ENCODE peak calls at places on chromosomes 16 and 17, in ten cellular contexts. R is brain microvascular endothelial cell; T is uterus; X is H9; W is esophagus muscularis mucosa; B is prostate gland; F is dermis blood vessel endothelial cell; P is skeletal muscle cell; J is RPMI7951; I is stimulated activated naive CD4-positive, alpha-beta T cell. U is an unnamed sample.

GRCh38 chr16:28029387-28030002 is 34.0 kb downstream of the GSG1L start:
- DNase-seq in B (no peak), J (no peak), R (no peak), X (no peak), W (no peak), I (no peak), P (no peak), T (no peak), F (no peak), U (no peak)

GRCh38 chr16:27475561-27475960 is 73.6 kb downstream of the IL21R start:
- DNase-seq in I (no peak), J (peak), P (peak), R (peak), F (peak), W (no peak), B (no peak), T (no peak), X (no peak), U (no peak)

GRCh38 chr17:75105269-75106080 is 4.3 kb upstream of the ARMC7 start:
- DNase-seq in R (peak), T (no peak), F (peak), X (peak), W (no peak), B (peak), J (no peak), P (no peak), I (peak), U (no peak)

GRCh38 chr17:36941265-36942021 is 4.2 kb downstream of the LHX1 start:
- DNase-seq in W (no peak), P (no peak), T (no peak), R (no peak), B (no peak), J (no peak), F (no peak), X (peak), I (no peak), U (no peak)

GRCh38 chr16:89994389-89994720 is 24.9 kb downstream of the DBNDD1 start:
- DNase-seq in P (no peak), J (no peak), I (no peak), B (no peak), W (no peak), R (no peak), T (no peak), X (no peak), F (no peak), U (no peak)

GRCh38 chr17:58606934-58607333 is 84.9 kb downstream of the TEX14 start:
- DNase-seq in P (no peak), B (no peak), I (no peak), T (no peak), X (no peak), F (no peak), W (no peak), J (no peak), R (no peak), U (no peak)

GRCh38 chr17:19278729-19279128 is 41.6 kb downstream of the EPN2 start:
- DNase-seq in P (no peak), B (no peak), T (no peak), J (no peak), I (no peak), X (no peak), R (no peak), W (no peak), F (no peak), U (no peak)

GRCh38 chr16:79077391-79077790 is 523.1 kb downstream of the MAF start:
- DNase-seq in R (no peak), X (no peak), P (no peak), J (no peak), W (no peak), F (no peak), I (no peak), B (no peak), T (no peak), U (no peak)

GRCh38 chr16:30893082-30893743 is 664 bp downstream of the BCL7C start:
- DNase-seq in P (no peak), F (no peak), I (peak), B (no peak), T (peak), X (no peak), R (no peak), W (no peak), J (no peak), U (peak)

GRCh38 chr17:6107791-6108190 is 37.6 kb downstream of the WSCD1 start:
- DNase-seq in F (no peak), J (no peak), X (no peak), T (no peak), W (no peak), R (no peak), I (no peak), B (no peak), P (no peak), U (no peak)

GRCh38 chr17:4899341-4900230 is at the start of gene C17orf107:
- DNase-seq in W (peak), X (peak), F (peak), I (peak), B (peak), P (peak), R (peak), J (no peak), T (peak), U (peak)

GRCh38 chr16:47019563-47019962 is 46.1 kb upstream of the DNAJA2 start:
- DNase-seq in F (peak), P (no peak), I (no peak), B (no peak), T (no peak), W (no peak), J (peak), R (no peak), X (no peak), U (no peak)

GRCh38 chr16:20409398-20410152 is at the start of gene ACSM5:
- DNase-seq in R (no peak), X (no peak), F (no peak), J (peak), I (no peak), P (no peak), B (no peak), T (no peak), W (no peak), U (no peak)

GRCh38 chr16:87042551-87043272 is 274.5 kb downstream of the C16orf95 start:
- DNase-seq in J (peak), W (no peak), X (no peak), B (no peak), F (no peak), I (no peak), T (no peak), R (no peak), P (no peak), U (no peak)

GRCh38 chr16:1903220-1903574 is 15.0 kb downstream of the HS3ST6 start:
- DNase-seq in T (no peak), F (no peak), R (no peak), X (no peak), W (no peak), J (no peak), I (no peak), P (no peak), B (no peak), U (no peak)

GRCh38 chr17:14522795-14523387 is 222.0 kb downstream of the HS3ST3B1 start:
- DNase-seq in R (no peak), T (no peak), P (no peak), J (no peak), X (no peak), I (no peak), B (no peak), F (no peak), W (no peak), U (no peak)

GRCh38 chr17:64107517-64108235 is 22.3 kb downstream of the ERN1 start:
- DNase-seq in P (no peak), B (peak), T (no peak), X (no peak), R (no peak), F (no peak), J (no peak), W (no peak), I (no peak), U (no peak)

GRCh38 chr16:88782454-88783390 is 2.3 kb downstream of the PIEZO1 start:
- DNase-seq in W (no peak), F (peak), X (no peak), B (no peak), P (no peak), R (peak), T (peak), I (no peak), J (peak), U (no peak)

GRCh38 chr16:87834668-87835473 is 34.4 kb downstream of the SLC7A5 start:
- DNase-seq in I (no peak), F (peak), J (peak), P (no peak), W (no peak), X (no peak), B (no peak), T (no peak), R (no peak), U (no peak)

GRCh38 chr16:86784267-86784626 is 205.9 kb downstream of the FOXL1 start:
- DNase-seq in I (no peak), R (no peak), J (peak), W (no peak), X (no peak), T (no peak), B (peak), F (no peak), P (no peak), U (no peak)

GRCh38 chr17:28092109-28092508 is 49.6 kb downstream of the NLK start:
- DNase-seq in R (no peak), X (no peak), B (no peak), I (no peak), J (no peak), T (no peak), P (no peak), W (no peak), F (no peak), U (no peak)

GRCh38 chr16:29811896-29812665 is at the start of gene PRRT2:
- DNase-seq in R (no peak), F (peak), W (no peak), J (peak), P (no peak), I (peak), T (peak), X (peak), B (peak), U (no peak)

GRCh38 chr17:82391496-82392066 is 20.0 kb downstream of the UTS2R start:
- DNase-seq in R (no peak), P (no peak), T (no peak), F (no peak), B (no peak), W (no peak), I (no peak), X (no peak), J (no peak), U (no peak)

GRCh38 chr16:79677799-79678525 is 77.4 kb upstream of the MAF start:
- DNase-seq in I (no peak), J (peak), P (peak), W (no peak), B (peak), X (no peak), R (peak), T (no peak), F (no peak), U (no peak)

GRCh38 chr17:45108051-45108450 is 24.3 kb downstream of the PLCD3 start:
- DNase-seq in F (no peak), I (no peak), P (no peak), R (no peak), B (no peak), J (no peak), W (no peak), T (no peak), X (no peak), U (no peak)

GRCh38 chr17:2595736-2596135 is 2.3 kb downstream of the PAFAH1B1 start:
- DNase-seq in R (no peak), B (no peak), W (no peak), I (no peak), X (no peak), J (no peak), T (no peak), F (peak), P (no peak), U (no peak)

GRCh38 chr17:31819578-31819977 is 39.5 kb downstream of the COPRS start:
- DNase-seq in B (no peak), I (no peak), X (no peak), F (no peak), T (no peak), W (no peak), R (no peak), J (no peak), P (no peak), U (no peak)

GRCh38 chr17:33493566-33493965 is 200.5 kb upstream of the ASIC2 start:
- DNase-seq in I (no peak), W (no peak), X (no peak), R (no peak), P (no peak), F (no peak), B (no peak), J (no peak), T (no peak), U (no peak)

GRCh38 chr17:55704412-55704811 is 18.3 kb downstream of the TMEM100 start:
- DNase-seq in T (no peak), W (no peak), B (no peak), P (no peak), R (no peak), J (no peak), X (no peak), I (no peak), F (no peak), U (no peak)

GRCh38 chr16:52929478-52929877 is 123.2 kb downstream of the CHD9NB start:
- DNase-seq in P (no peak), I (no peak), R (no peak), W (no peak), T (no peak), J (no peak), X (no peak), B (no peak), F (no peak), U (no peak)

GRCh38 chr17:64658931-64659330 is 3.2 kb downstream of the SMURF2 start:
- DNase-seq in F (peak), X (no peak), B (no peak), T (no peak), I (no peak), R (peak), J (peak), W (no peak), P (no peak), U (no peak)

GRCh38 chr17:73831699-73832098 is 187.5 kb upstream of the SDK2 start:
- DNase-seq in T (no peak), P (no peak), R (no peak), W (no peak), B (no peak), J (no peak), I (no peak), F (no peak), X (no peak), U (no peak)

U was measured in stimulated activated naive B cell treated with anti-CD40 and anti-IgM and Interleukin-4, amounts not matched to agents 10 μg/mL and 1 μg/mL and 100 μg/mL, for 72 hours.